ENCODE peak calls at places on chromosomes 11 and 22, in six cellular contexts. L is GM12878; Q is hepatic stellate cell; G is dorsolateral prefrontal cortex; C is stimulated activated CD4-positive, alpha-beta T cell treated with anti-CD3 and anti-CD28 coated beads, Interleukin-1b, Interleukin-23, amount 100 ng/mL, for 4 hours; V is NCI-H524. I is an unnamed sample.

GRCh38 chr22:22520020-22520656 is at the start of gene ZNF280A:
- DNase-seq in V (no peak), G (no peak), C (no peak), Q (no peak), L (no peak), I (no peak)

GRCh38 chr11:61514050-61514917 is 5.7 kb downstream of the LRRC10B start:
- DNase-seq in V (no peak), Q (no peak), L (no peak), C (no peak), G (no peak), I (no peak)

GRCh38 chr22:23398701-23399366 is 181.3 kb downstream of the IGLL1 start:
- DNase-seq in G (no peak), L (no peak), C (no peak), V (peak), Q (no peak), I (no peak)

GRCh38 chr11:57071829-57072228 is 83.1 kb downstream of the OR5AK2 start:
- DNase-seq in Q (no peak), V (no peak), G (no peak), L (no peak), C (no peak), I (no peak)

GRCh38 chr22:21761086-21761485 is 25.5 kb upstream of the YPEL1 start:
- DNase-seq in C (no peak), V (no peak), Q (no peak), L (no peak), G (no peak), I (no peak)

GRCh38 chr11:128716231-128716630 is 22.4 kb downstream of the FLI1 start:
- DNase-seq in V (no peak), C (no peak), L (no peak), Q (no peak), G (no peak), I (no peak)

GRCh38 chr11:70825893-70826540 is 426.4 kb downstream of the SHANK2 start:
- DNase-seq in C (no peak), L (no peak), V (no peak), G (no peak), Q (no peak), I (no peak)

GRCh38 chr11:116823031-116823843 is at the start of gene APOA4:
- DNase-seq in C (no peak), L (no peak), Q (no peak), V (no peak), G (no peak), I (no peak)

GRCh38 chr11:353315-353857 is 15.9 kb upstream of the B4GALNT4 start:
- DNase-seq in Q (peak), V (no peak), C (no peak), L (no peak), G (peak), I (peak)

GRCh38 chr11:34728609-34729008 is 107.7 kb downstream of the EHF start:
- DNase-seq in V (no peak), Q (no peak), L (no peak), G (no peak), C (no peak), I (no peak)

I was measured in cerebellum.